ENCODE peak calls at places on chromosomes 5 and 9, in eight cellular contexts. B is dorsolateral prefrontal cortex, T is ascending aorta, Y is left ventricle myocardium inferior, V is HL-60, I is cardiac fibroblast, J is AG10803, S is PC-9. X is an unnamed sample.

GRCh38 chr5:132193165-132193694 is 34.4 kb downstream of the P4HA2 start:
- DNase-seq in T (no peak), Y (no peak), S (no peak), J (no peak), B (no peak), I (no peak), V (no peak), X (no peak)

GRCh38 chr5:78269088-78269703 is 25.3 kb downstream of the AP3B1 start:
- DNase-seq in S (no peak), T (no peak), I (peak; percentile 16), J (no peak), Y (no peak), B (no peak), V (no peak), X (no peak)

GRCh38 chr5:122332589-122333555 is 20.8 kb downstream of the SNCAIP start:
- DNase-seq in V (no peak), J (no peak), T (no peak), I (no peak), S (no peak), B (no peak), Y (no peak), X (no peak)

GRCh38 chr9:1639166-1639565 is 376.0 kb upstream of the SMARCA2 start:
- DNase-seq in J (no peak), T (no peak), B (no peak), Y (no peak), V (no peak), I (no peak), S (no peak), X (no peak)

GRCh38 chr5:175285263-175285662 is 158.7 kb downstream of the DRD1 start:
- DNase-seq in B (no peak), T (no peak), S (peak; percentile 64), Y (no peak), I (no peak), J (peak; percentile 67), V (no peak), X (peak; percentile 22)

GRCh38 chr5:127875235-127876021 is 172.2 kb downstream of the CCDC192 start:
- DNase-seq in Y (peak; percentile 49), I (peak; percentile 86), B (peak; percentile 54), V (no peak), T (no peak), J (peak; percentile 12), S (peak; percentile 84), X (no peak)

GRCh38 chr5:133404724-133405123 is 207.6 kb downstream of the FSTL4 start:
- DNase-seq in J (no peak), Y (no peak), S (no peak), T (no peak), B (no peak), V (no peak), I (no peak), X (no peak)

GRCh38 chr9:98328770-98329169 is 73.3 kb upstream of the TBC1D2 start:
- DNase-seq in J (no peak), I (no peak), B (no peak), Y (no peak), S (no peak), T (no peak), V (no peak), X (no peak)

GRCh38 chr5:68565427-68565826 is 349.9 kb downstream of the PIK3R1 start:
- DNase-seq in S (no peak), J (no peak), V (no peak), I (no peak), Y (no peak), T (no peak), B (no peak), X (no peak)

GRCh38 chr5:126454081-126454480 is 30.9 kb downstream of the GRAMD2B start:
- DNase-seq in T (no peak), B (peak; percentile 82), Y (peak; percentile 48), I (peak; percentile 58), V (no peak), J (no peak), S (no peak), X (no peak)

GRCh38 chr9:87812375-87813118 is 70.1 kb upstream of the SPATA31E1 start:
- DNase-seq in J (peak; percentile 63), T (no peak), S (peak; percentile 39), Y (no peak), I (peak; percentile 74), V (no peak), B (no peak), X (no peak)

GRCh38 chr5:106269252-106269843 is 1401.4 kb downstream of the EFNA5 start:
- DNase-seq in V (no peak), T (no peak), J (peak; percentile 47), S (no peak), B (no peak), Y (no peak), I (peak; percentile 32), X (peak; percentile 9)

GRCh38 chr9:138053996-138054752 is 176.6 kb downstream of the CACNA1B start:
- DNase-seq in T (peak; percentile 40), S (no peak), B (peak; percentile 82), Y (no peak), I (no peak), V (no peak), J (no peak), X (no peak)
- TF ChIP-seq CTCF in T (no peak), S (no peak), B (no peak), Y (no peak), I (no peak), V (no peak), J (no peak), X (no peak)

GRCh38 chr5:39091940-39092580 is 17.9 kb upstream of the RICTOR start:
- DNase-seq in Y (no peak), S (no peak), B (no peak), I (no peak), J (no peak), T (no peak), V (no peak), X (no peak)

GRCh38 chr5:39093351-39093749 is 19.2 kb upstream of the RICTOR start:
- DNase-seq in I (peak; percentile 15), Y (no peak), B (no peak), S (peak; percentile 34), T (no peak), J (no peak), V (no peak), X (no peak)

GRCh38 chr5:39092581-39093350 is 18.6 kb upstream of the RICTOR start:
- DNase-seq in I (peak; percentile 10), V (no peak), T (no peak), J (no peak), S (peak; percentile 71), B (no peak), Y (no peak), X (no peak)
- H3K4me3 ChIP-seq in I (no peak overlapping the region), V (no peak overlapping the region), T (no peak overlapping the region), J (no peak overlapping the region), S (no peak overlapping the region), B (no peak overlapping the region), Y (no peak overlapping the region), X (no peak overlapping the region)

GRCh38 chr9:133992780-133993634 is 883 bp upstream of the VAV2 start:
- DNase-seq in T (peak; percentile 92), V (peak; percentile 38), J (peak; percentile 93), Y (peak; percentile 86), I (peak; percentile 90), B (no peak), S (peak; percentile 66), X (peak; percentile 78)
- TF ChIP-seq CTCF in T (peak; percentile 52), V (no peak), J (peak; percentile 47), Y (peak; percentile 52), I (peak; percentile 40), B (peak; percentile 42), S (peak; percentile 63), X (peak; percentile 52)

GRCh38 chr5:991472-992267 is 16.9 kb upstream of the NKD2 start:
- DNase-seq in S (no peak), I (no peak), J (no peak), B (peak; percentile 19), Y (no peak), V (no peak), T (peak; percentile 58), X (no peak)
- H3K4me3 ChIP-seq in S (no peak overlapping the region), I (no peak overlapping the region), J (no peak overlapping the region), B (no peak overlapping the region), Y (no peak overlapping the region), V (no peak overlapping the region), T (no peak overlapping the region), X (no peak overlapping the region)

DNA sequence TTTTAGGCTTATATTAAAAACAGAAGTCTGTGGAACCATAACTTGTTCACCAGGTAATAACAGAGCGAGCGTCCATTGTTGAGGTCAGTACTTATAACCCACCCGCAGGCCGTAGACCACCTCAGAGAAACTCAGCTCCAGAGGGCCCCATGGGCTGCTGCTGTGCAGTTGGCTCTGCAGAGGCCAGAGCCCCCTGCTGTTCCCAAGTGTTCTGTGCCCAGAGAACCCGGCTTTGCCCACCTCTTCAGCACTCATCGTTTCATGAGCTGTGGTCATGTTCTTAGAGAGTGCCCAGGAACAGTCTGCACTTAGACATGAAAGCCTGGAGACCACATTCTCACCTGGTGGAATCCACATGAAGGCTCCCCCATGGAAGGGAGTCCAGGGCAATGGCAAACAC is 50.4 kb upstream of the SLC2A8 start:
- DNase-seq in S (no peak), B (no peak), Y (no peak), I (no peak), V (no peak), J (no peak), T (no peak), X (no peak)
- TF ChIP-seq CTCF in S (no peak), B (no peak), Y (peak; percentile 15), I (peak; percentile 1), V (no peak), J (peak; percentile 6), T (no peak), X (no peak)

GRCh38 chr5:178160176-178160575 is 6.5 kb upstream of the NHP2 start:
- DNase-seq in I (no peak), T (peak; percentile 25), J (no peak), B (no peak), V (no peak), S (no peak), Y (no peak), X (no peak)

GRCh38 chr5:178165585-178165984 is 11.9 kb upstream of the NHP2 start:
- DNase-seq in I (no peak), J (no peak), B (no peak), V (no peak), S (no peak), Y (no peak), T (no peak), X (no peak)

GRCh38 chr5:178162481-178162880 is 8.8 kb upstream of the NHP2 start:
- DNase-seq in I (no peak), J (no peak), T (peak; percentile 22), B (no peak), S (no peak), V (no peak), Y (no peak), X (no peak)

DNA sequence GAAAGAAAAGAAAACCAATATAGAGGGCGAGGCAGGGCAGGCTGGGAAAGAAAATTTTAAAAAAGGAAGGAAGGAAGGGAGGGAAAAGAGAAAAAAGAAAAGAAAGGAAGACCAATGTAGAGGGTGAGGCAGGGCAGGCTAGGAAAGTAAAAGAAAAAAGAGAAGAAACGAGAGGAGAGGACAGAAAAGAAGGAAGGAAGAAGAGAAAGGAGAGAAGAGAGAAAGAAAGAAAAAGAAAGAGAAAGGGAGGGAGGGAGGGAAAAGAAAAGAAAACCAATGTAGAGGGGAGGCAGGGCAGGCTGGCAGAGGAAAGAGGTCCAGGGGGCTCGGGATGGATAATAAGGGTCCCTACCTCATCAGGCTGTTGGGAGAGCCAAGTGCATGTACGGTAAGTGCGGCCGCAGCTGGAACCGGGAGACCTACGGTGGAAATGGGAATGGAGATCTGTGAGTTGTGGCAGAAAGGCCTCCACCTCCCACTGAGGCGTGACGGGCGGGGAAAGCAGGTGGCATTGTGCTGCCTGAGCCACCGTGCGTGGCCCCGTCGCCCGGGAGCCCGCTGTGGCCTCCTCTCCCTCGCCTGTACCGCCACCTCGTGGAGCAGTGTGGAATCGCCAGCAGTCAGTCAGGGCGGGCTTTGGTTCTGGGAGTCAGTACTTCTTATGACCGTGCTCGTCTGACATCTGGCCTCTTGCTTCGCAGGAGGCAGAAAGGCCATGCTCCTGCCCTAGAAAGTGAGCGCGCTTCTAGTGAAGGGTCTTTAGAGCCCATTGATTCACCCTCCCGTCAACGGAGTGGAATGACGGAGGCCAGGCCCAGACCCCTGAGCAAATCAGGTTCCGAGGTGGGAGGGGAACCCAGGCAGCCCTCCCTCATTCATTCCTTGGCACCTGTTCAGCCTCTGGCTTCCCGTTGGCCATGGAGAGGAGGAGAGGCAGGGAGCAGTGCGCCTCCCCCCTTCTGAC is 10.4 kb upstream of the NHP2 start:
- DNase-seq in Y (peak; percentile 79), J (peak; percentile 58), V (peak; percentile 67), B (peak; percentile 75), T (peak; percentile 90), S (peak; percentile 70), I (peak; percentile 72), X (no peak)
- H3K4me3 ChIP-seq in Y (peak overlapping the region; percentile 30), J (peak overlapping the region; percentile 35), V (no peak overlapping the region), B (peak overlapping the region; percentile 41), T (peak overlapping the region; percentile 23), S (no peak overlapping the region), I (no peak overlapping the region), X (peak overlapping the region; percentile 15)

X was measured in astrocyte of the cerebellum.